ENCODE peak calls at places on chromosomes 2 and 18, in eight cellular contexts. F is NCI-H1092 treated with DMSO at 0.1 percent for 48 hours; U is naive thymus-derived CD8-positive, alpha-beta T cell; P is Right ventricle myocardium superior; D is cerebellar cortex; V is T-helper 2 cell; Q is AG04450; G is foreskin fibroblast. C is an unnamed sample.
A peak's percentile ranks its signal among the peaks of the same experiment; 100 is the strongest.

GRCh38 chr18:54335638-54336173 is 22.0 kb downstream of the STARD6 start:
- DNase-seq in F (no peak), U (no peak), P (no peak), D (no peak), V (no peak), Q (no peak), G (no peak), C (no peak)

GRCh38 chr2:54722641-54723299 is 692 bp upstream of the EML6 start:
- DNase-seq in F (no peak), U (no peak), P (no peak), D (no peak), V (no peak), Q (no peak), G (peak; percentile 83), C (no peak)

GRCh38 chr2:102636283-102636907 is 17.0 kb downstream of the SLC9A2 start:
- DNase-seq in F (no peak), U (no peak), P (no peak), D (no peak), V (no peak), Q (no peak), G (no peak), C (no peak)

GRCh38 chr2:35461406-35461805 is 894.2 kb upstream of the CRIM1 start:
- DNase-seq in F (no peak), U (no peak), P (no peak), D (no peak), V (no peak), Q (no peak), G (no peak), C (no peak)

GRCh38 chr2:202780514-202781021 is 91.0 kb downstream of the ICA1L start:
- DNase-seq in F (no peak), U (no peak), P (no peak), D (no peak), V (no peak), Q (peak; percentile 2), G (peak; percentile 79), C (no peak)

GRCh38 chr2:215419769-215420470 is 15.9 kb downstream of the FN1 start:
- DNase-seq in F (no peak), U (no peak), P (no peak), D (no peak), V (no peak), Q (no peak), G (no peak), C (no peak)

GRCh38 chr18:61581578-61582204 is 248.5 kb downstream of the CDH20 start:
- DNase-seq in F (peak; percentile 82), U (peak; percentile 70), P (peak; percentile 88), D (peak; percentile 76), V (peak; percentile 38), Q (no peak), G (peak; percentile 79), C (peak; percentile 30)

GRCh38 chr18:63119647-63120046 is 199.9 kb downstream of the BCL2 start:
- DNase-seq in F (peak; percentile 62), U (no peak), P (no peak), D (peak; percentile 45), V (no peak), Q (no peak), G (peak; percentile 64), C (peak; percentile 4)

GRCh38 chr2:42107249-42108042 is 59.6 kb downstream of the PKDCC start:
- DNase-seq in F (no peak), U (no peak), P (no peak), D (no peak), V (no peak), Q (no peak), G (no peak), C (no peak)

GRCh38 chr2:36339819-36340218 is 15.8 kb upstream of the CRIM1 start:
- DNase-seq in F (no peak), U (no peak), P (no peak), D (no peak), V (no peak), Q (no peak), G (peak; percentile 70), C (no peak)

C was measured in NCI-H446 treated with DMSO at 0.1 percent for 48 hours.